ENCODE peak calls at places on chromosomes 1 and 21, in four cellular contexts. A is cardiac muscle cell; M is heart left ventricle; W is CD8-positive, alpha-beta T cell. N is an unnamed sample.

GRCh38 chr1:118483245-118484006 is 298.4 kb upstream of the SPAG17 start:
- DNase-seq in M (no peak), W (no peak), A (no peak), N (no peak)

GRCh38 chr1:168552961-168553360 is 9.2 kb upstream of the XCL2 start:
- DNase-seq in W (no peak), M (no peak), A (no peak), N (no peak)

GRCh38 chr1:226549937-226550670 is 1.5 kb downstream of the STUM start:
- DNase-seq in A (no peak), W (no peak), M (peak), N (no peak)

GRCh38 chr1:158035976-158036583 is 42.6 kb downstream of the KIRREL1 start:
- DNase-seq in M (no peak), A (peak), W (no peak), N (no peak)

GRCh38 chr1:40182956-40183710 is 21.9 kb downstream of the RLF start:
- DNase-seq in M (no peak), W (no peak), A (peak), N (no peak)

GRCh38 chr1:174998569-174999215 is 1.1 kb upstream of the CACYBP start:
- DNase-seq in M (no peak), A (peak), W (peak), N (peak)

GRCh38 chr1:30744060-30744756 is 13.4 kb downstream of the LAPTM5 start:
- DNase-seq in A (no peak), M (no peak), W (no peak), N (no peak)

GRCh38 chr1:182955596-182956588 is 2.9 kb upstream of the SHCBP1L start:
- DNase-seq in M (peak), W (no peak), A (no peak), N (no peak)

GRCh38 chr1:45954401-45954847 is 151.0 kb downstream of the MAST2 start:
- DNase-seq in A (no peak), W (no peak), M (no peak), N (peak)

GRCh38 chr1:2411801-2412394 is 466 bp downstream of the PEX10 start:
- DNase-seq in A (no peak), M (peak), W (no peak), N (peak)

GRCh38 chr1:58815680-58816071 is 31.8 kb upstream of the JUN start:
- DNase-seq in M (no peak), A (no peak), W (no peak), N (no peak)

GRCh38 chr1:24154215-24154614 is 11.3 kb upstream of the IL22RA1 start:
- DNase-seq in W (no peak), A (no peak), M (no peak), N (no peak)

GRCh38 chr1:31509124-31510072 is 66.9 kb upstream of the TINAGL1 start:
- DNase-seq in W (no peak), A (no peak), M (no peak), N (no peak)

GRCh38 chr1:8448906-8449661 is 131.2 kb downstream of the SLC45A1 start:
- DNase-seq in W (no peak), A (peak), M (no peak), N (no peak)

GRCh38 chr1:236685917-236686814 is at the start of gene ACTN2:
- DNase-seq in M (peak), W (peak), A (peak), N (no peak)

GRCh38 chr1:115862406-115862805 is 21.5 kb upstream of the NHLH2 start:
- DNase-seq in W (no peak), A (no peak), M (no peak), N (peak)

GRCh38 chr1:64092851-64093371 is 110.5 kb upstream of the UBE2U start:
- DNase-seq in A (peak), M (no peak), W (no peak), N (no peak)

GRCh38 chr1:16167331-16168143 is 11.7 kb upstream of the EPHA2 start:
- DNase-seq in A (peak), W (peak), M (no peak), N (no peak)

GRCh38 chr1:34822202-34822601 is 29.4 kb downstream of the GJA4 start:
- DNase-seq in A (no peak), W (no peak), M (no peak), N (no peak)

GRCh38 chr1:154812911-154813816 is 56.9 kb downstream of the KCNN3 start:
- DNase-seq in M (peak), A (peak), W (no peak), N (no peak)

GRCh38 chr1:14787604-14788003 is 189.1 kb downstream of the KAZN start:
- DNase-seq in W (no peak), M (no peak), A (no peak), N (no peak)
- TF ChIP-seq CTCF in W (no peak), M (no peak), A (no peak), N (no peak)

DNA sequence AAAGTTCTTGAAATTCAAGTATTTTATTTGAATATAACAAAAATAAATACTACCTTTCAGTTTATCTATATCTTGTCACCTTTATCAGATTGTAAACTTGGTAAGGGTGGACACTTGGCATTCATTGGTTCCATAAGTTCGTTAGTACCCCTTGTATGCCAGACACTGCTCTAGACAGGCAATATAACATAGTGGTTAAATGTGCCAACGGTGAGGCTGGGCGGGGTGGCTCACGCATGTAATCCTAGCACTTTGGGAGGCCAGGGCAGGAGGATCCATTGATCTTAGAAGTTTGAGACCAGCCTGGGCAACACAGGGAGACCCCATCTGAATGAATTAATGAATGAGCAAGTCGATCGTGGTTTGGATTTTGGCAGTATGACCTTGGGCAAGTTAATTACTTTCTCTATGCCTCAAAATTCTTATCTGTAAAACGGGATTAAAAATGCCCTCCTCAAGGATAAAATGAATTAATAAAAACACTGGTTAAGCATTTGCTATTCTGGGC is 26.3 kb upstream of the SH3D21 start:
- DNase-seq in W (no peak), M (no peak), A (no peak), N (no peak)
- H3K4me3 ChIP-seq in W (no peak), M (no peak), A (no peak), N (no peak)

GRCh38 chr1:110430901-110431300 is 20.0 kb upstream of the PROK1 start:
- DNase-seq in W (no peak), A (no peak), M (no peak), N (no peak)

GRCh38 chr1:110436635-110437034 is 14.3 kb upstream of the PROK1 start:
- DNase-seq in A (peak), W (no peak), M (no peak), N (no peak)

GRCh38 chr1:110434946-110435345 is 16.0 kb upstream of the PROK1 start:
- DNase-seq in A (no peak), W (no peak), M (no peak), N (no peak)

GRCh38 chr1:110433213-110433612 is 17.7 kb upstream of the PROK1 start:
- DNase-seq in W (no peak), A (no peak), M (no peak), N (no peak)

GRCh38 chr1:110433803-110434202 is 17.1 kb upstream of the PROK1 start:
- DNase-seq in A (peak), W (no peak), M (peak), N (peak)
- TF ChIP-seq CTCF in A (peak), W (no peak), M (no peak), N (peak)

DNA sequence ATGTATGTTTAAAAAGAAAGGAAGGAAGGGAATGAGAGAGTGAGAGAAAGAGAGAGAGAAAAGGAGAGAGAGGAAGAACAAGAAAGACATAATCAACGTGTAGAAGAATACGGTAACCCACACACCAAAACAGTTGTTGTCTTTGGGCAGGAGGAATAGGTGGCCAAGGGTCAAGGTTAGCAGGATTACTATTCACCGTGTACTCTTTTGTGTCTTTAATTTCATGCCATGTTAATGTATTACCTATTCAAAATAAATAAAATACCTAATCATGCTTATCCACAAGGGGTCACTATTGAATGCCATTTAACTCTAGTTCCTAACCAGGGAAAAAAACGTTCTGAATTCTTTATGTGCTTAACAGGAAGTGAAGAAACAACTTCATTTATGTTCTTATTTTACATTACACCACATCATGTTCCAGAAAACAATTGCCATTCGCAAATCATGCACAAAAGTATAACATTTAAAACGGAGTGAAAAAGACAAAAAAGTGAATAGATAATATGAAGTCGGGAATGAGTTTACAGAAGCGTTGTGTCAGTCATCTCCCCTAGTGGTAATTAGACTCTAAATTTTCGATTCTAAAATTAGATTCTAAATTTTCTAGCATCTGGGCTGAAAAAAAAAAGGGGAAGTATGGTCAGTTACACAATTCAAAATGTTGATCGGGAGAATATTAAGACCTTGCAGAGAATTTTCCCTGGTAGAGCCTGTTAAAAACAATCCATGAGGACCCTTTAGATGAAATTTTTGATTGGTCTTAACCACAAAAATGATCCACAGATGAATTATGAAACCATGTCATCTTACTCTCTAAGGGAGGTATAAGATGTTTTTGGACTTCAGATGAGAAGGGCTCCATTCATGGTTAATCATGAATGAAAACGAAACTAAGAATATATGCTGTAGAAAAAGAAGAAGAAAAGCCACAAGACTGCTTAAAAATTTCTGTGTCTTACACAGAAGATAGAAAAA is 694 bp upstream of the KMO start:
- DNase-seq in W (no peak), A (peak), M (no peak), N (peak)
- H3K4me3 ChIP-seq in W (peak), A (peak), M (peak), N (peak)

GRCh38 chr21:14114251-14114650 is 96.5 kb downstream of the LIPI start:
- DNase-seq in A (no peak), M (no peak), W (no peak), N (peak)

GRCh38 chr21:14120091-14120734 is 90.5 kb downstream of the LIPI start:
- DNase-seq in A (peak), M (no peak), W (no peak), N (peak)

GRCh38 chr21:14115646-14116045 is 95.1 kb downstream of the LIPI start:
- DNase-seq in M (no peak), W (no peak), A (no peak), N (no peak)

GRCh38 chr21:14119038-14119437 is 91.7 kb downstream of the LIPI start:
- DNase-seq in M (no peak), A (peak), W (no peak), N (peak)

GRCh38 chr21:14116080-14116481 is 94.7 kb downstream of the LIPI start:
- DNase-seq in W (no peak), A (no peak), M (no peak), N (no peak)
- TF ChIP-seq CTCF in W (no peak), A (no peak), M (no peak), N (no peak)

GRCh38 chr1:248631354-248632041 is 3.4 kb downstream of the OR2T11 start:
- DNase-seq in A (no peak), W (no peak), M (no peak), N (no peak)
- H3K4me3 ChIP-seq in A (no peak), W (no peak), M (no peak), N (no peak)

GRCh38 chr21:44791993-44792392 is 9.6 kb downstream of the UBE2G2 start:
- DNase-seq in M (no peak), A (no peak), W (no peak), N (no peak)

GRCh38 chr21:44792653-44793052 is 9.0 kb downstream of the UBE2G2 start:
- DNase-seq in W (no peak), A (peak), M (no peak), N (no peak)

GRCh38 chr21:44795342-44795741 is 6.3 kb downstream of the UBE2G2 start:
- DNase-seq in W (no peak), A (no peak), M (no peak), N (no peak)

GRCh38 chr21:44794031-44794374 is 7.6 kb downstream of the UBE2G2 start:
- DNase-seq in M (no peak), A (no peak), W (no peak), N (no peak)

DNA sequence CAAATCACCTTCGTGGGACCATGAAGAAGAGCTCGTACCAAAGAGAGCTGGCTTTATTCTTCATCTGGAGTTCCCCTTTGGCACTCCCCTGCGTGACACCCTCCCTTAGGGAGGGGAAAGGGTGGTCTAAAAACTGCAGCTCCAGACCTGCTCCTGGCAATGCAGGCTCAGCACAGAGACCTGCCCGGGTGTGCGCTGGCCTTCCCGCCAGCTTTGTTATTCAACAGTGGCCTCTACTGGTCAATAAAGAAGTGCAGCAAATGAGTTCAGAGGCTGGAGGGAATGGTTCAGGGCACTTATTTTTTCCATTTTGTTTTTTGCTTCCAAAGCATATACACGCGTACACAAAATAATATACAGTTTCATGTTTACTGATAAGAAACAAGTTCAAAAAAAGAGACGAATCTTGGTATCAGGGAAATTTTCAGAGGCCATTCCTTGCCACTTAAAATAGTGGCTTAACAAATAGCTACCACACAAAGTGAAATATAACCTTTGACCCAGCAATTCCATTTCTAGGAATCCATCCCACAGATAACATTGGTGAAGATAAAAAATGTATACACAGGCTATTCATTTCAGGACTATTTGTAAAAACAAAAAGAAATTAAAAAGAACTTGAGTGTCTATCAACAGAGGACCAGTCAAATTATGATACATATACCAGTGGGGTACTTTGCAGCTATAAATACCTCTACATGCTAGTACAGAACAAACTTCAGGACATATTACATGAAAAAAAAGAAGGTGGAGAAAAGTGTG is 8.2 kb downstream of the UBE2G2 start:
- DNase-seq in W (no peak), A (peak), M (peak), N (no peak)
- TF ChIP-seq CTCF in W (peak), A (peak), M (peak), N (peak)

N was measured in LNCaP clone FGC.